ENCODE peak calls at places on chromosomes 5 and 9, in nine cellular contexts. S is T-helper 1 cell; V is OCI-M1; T is midbrain; O is CD8-positive, alpha-beta T cell; K is upper lobe of right lung; L is gastrocnemius medialis; U is suprapubic skin; E is psoas muscle. H is an unnamed sample.

GRCh38 chr5:35790462-35790822 is 66.2 kb upstream of the IL7R start:
- DNase-seq in S (no peak), V (no peak), T (no peak), O (no peak), K (no peak), L (no peak), U (no peak), E (no peak), H (no peak)

GRCh38 chr5:80055491-80056170 is 20.5 kb downstream of the THBS4 start:
- DNase-seq in S (no peak), V (no peak), T (no peak), O (no peak), K (no peak), L (no peak), U (no peak), E (no peak), H (no peak)

GRCh38 chr5:78899922-78900362 is 85.2 kb downstream of the ARSB start:
- DNase-seq in S (no peak), V (peak), T (peak), O (no peak), K (no peak), L (no peak), U (no peak), E (no peak), H (peak)

GRCh38 chr9:121852646-121853616 is 201.5 kb downstream of the DAB2IP start:
- DNase-seq in S (no peak), V (no peak), T (no peak), O (no peak), K (no peak), L (peak), U (no peak), E (peak), H (no peak)

GRCh38 chr5:77851229-77852067 is 75.3 kb upstream of the TBCA start:
- DNase-seq in S (no peak), V (no peak), T (no peak), O (no peak), K (no peak), L (no peak), U (no peak), E (peak), H (no peak)

GRCh38 chr5:102815560-102816324 is 60.6 kb downstream of the PAM start:
- DNase-seq in S (no peak), V (peak), T (no peak), O (no peak), K (no peak), L (no peak), U (no peak), E (no peak), H (no peak)

GRCh38 chr9:108412755-108413154 is 443.0 kb downstream of the ACTL7B start:
- DNase-seq in S (no peak), V (peak), T (no peak), O (no peak), K (no peak), L (no peak), U (no peak), E (no peak), H (no peak)

GRCh38 chr5:175773534-175774070 is 97.8 kb upstream of the CPLX2 start:
- DNase-seq in S (no peak), V (no peak), T (no peak), O (no peak), K (no peak), L (no peak), U (no peak), E (no peak), H (no peak)

GRCh38 chr9:134839441-134840125 is 41.0 kb upstream of the FCN2 start:
- DNase-seq in S (no peak), V (no peak), T (no peak), O (no peak), K (no peak), L (no peak), U (no peak), E (peak), H (no peak)

GRCh38 chr5:10479226-10479721 is 37.6 kb downstream of the ROPN1L start:
- DNase-seq in S (no peak), V (no peak), T (no peak), O (no peak), K (no peak), L (no peak), U (no peak), E (no peak), H (peak)